ENCODE peak calls at places on chromosomes 2 and 18, in ten cellular contexts. One of them, this sample, is unnamed. For H3K9me3, the result is how much of the 10 kb centered on the place peaks cover.

GRCh38 chr18:55290898-55291297 is 297.1 kb downstream of the TCF4 start:
- DNase-seq in CD4-positive, CD25-positive, alpha-beta regulatory T cell: no peak
- DNase-seq in gastrocnemius medialis: no peak
- DNase-seq in IMR-90: peak
- DNase-seq in GM23248: peak
- DNase-seq in SJSA1: no peak
- DNase-seq in CD4-positive, alpha-beta memory T cell: no peak
- DNase-seq in heart right ventricle: no peak
- DNase-seq in K562: no peak
- DNase-seq in CD8-positive, alpha-beta memory T cell: no peak
- DNase-seq in this sample: no peak

GRCh38 chr2:174682578-174683391 is 81.5 kb downstream of the CHRNA1 start:
- DNase-seq in CD4-positive, CD25-positive, alpha-beta regulatory T cell: peak
- DNase-seq in gastrocnemius medialis: no peak
- DNase-seq in IMR-90: peak
- DNase-seq in GM23248: peak
- DNase-seq in SJSA1: peak
- DNase-seq in CD4-positive, alpha-beta memory T cell: peak
- DNase-seq in heart right ventricle: peak
- DNase-seq in K562: no peak
- DNase-seq in CD8-positive, alpha-beta memory T cell: peak
- DNase-seq in this sample: peak

GRCh38 chr18:76565238-76566173 is 70.5 kb upstream of the ZNF516 start:
- DNase-seq in CD4-positive, CD25-positive, alpha-beta regulatory T cell: no peak
- DNase-seq in gastrocnemius medialis: peak
- DNase-seq in IMR-90: peak
- DNase-seq in GM23248: peak
- DNase-seq in SJSA1: peak
- DNase-seq in CD4-positive, alpha-beta memory T cell: no peak
- DNase-seq in heart right ventricle: peak
- DNase-seq in K562: peak
- DNase-seq in CD8-positive, alpha-beta memory T cell: no peak
- DNase-seq in this sample: peak

GRCh38 chr2:109171444-109172334 is 42.7 kb downstream of the SH3RF3 start:
- DNase-seq in CD4-positive, CD25-positive, alpha-beta regulatory T cell: no peak
- DNase-seq in gastrocnemius medialis: peak
- DNase-seq in IMR-90: peak
- DNase-seq in GM23248: peak
- DNase-seq in SJSA1: peak
- DNase-seq in CD4-positive, alpha-beta memory T cell: no peak
- DNase-seq in heart right ventricle: peak
- DNase-seq in K562: no peak
- DNase-seq in CD8-positive, alpha-beta memory T cell: no peak
- DNase-seq in this sample: peak

GRCh38 chr2:120778244-120778643 is 42.6 kb downstream of the GLI2 start:
- DNase-seq in CD4-positive, CD25-positive, alpha-beta regulatory T cell: no peak
- DNase-seq in gastrocnemius medialis: no peak
- DNase-seq in IMR-90: peak
- DNase-seq in GM23248: peak
- DNase-seq in SJSA1: peak
- DNase-seq in CD4-positive, alpha-beta memory T cell: no peak
- DNase-seq in heart right ventricle: no peak
- DNase-seq in K562: no peak
- DNase-seq in CD8-positive, alpha-beta memory T cell: no peak
- DNase-seq in this sample: no peak

GRCh38 chr18:64851796-64852195 is 702.9 kb upstream of the LINC00305 start:
- DNase-seq in CD4-positive, CD25-positive, alpha-beta regulatory T cell: no peak
- DNase-seq in gastrocnemius medialis: no peak
- DNase-seq in IMR-90: no peak
- DNase-seq in GM23248: no peak
- DNase-seq in SJSA1: no peak
- DNase-seq in CD4-positive, alpha-beta memory T cell: no peak
- DNase-seq in heart right ventricle: no peak
- DNase-seq in K562: no peak
- DNase-seq in CD8-positive, alpha-beta memory T cell: no peak
- DNase-seq in this sample: no peak

GRCh38 chr2:118048396-118048795 is 34.5 kb upstream of the CCDC93 start:
- DNase-seq in CD4-positive, CD25-positive, alpha-beta regulatory T cell: no peak
- DNase-seq in gastrocnemius medialis: no peak
- DNase-seq in IMR-90: peak
- DNase-seq in GM23248: peak
- DNase-seq in SJSA1: no peak
- DNase-seq in CD4-positive, alpha-beta memory T cell: no peak
- DNase-seq in heart right ventricle: no peak
- DNase-seq in K562: no peak
- DNase-seq in CD8-positive, alpha-beta memory T cell: no peak
- DNase-seq in this sample: no peak

GRCh38 chr2:1653956-1654695 is 90.2 kb downstream of the PXDN start:
- DNase-seq in CD4-positive, CD25-positive, alpha-beta regulatory T cell: no peak
- DNase-seq in gastrocnemius medialis: no peak
- DNase-seq in IMR-90: peak
- DNase-seq in GM23248: peak
- DNase-seq in SJSA1: peak
- DNase-seq in CD4-positive, alpha-beta memory T cell: no peak
- DNase-seq in heart right ventricle: no peak
- DNase-seq in K562: no peak
- DNase-seq in CD8-positive, alpha-beta memory T cell: no peak
- DNase-seq in this sample: no peak

GRCh38 chr18:11960743-11961380 is 20.4 kb upstream of the IMPA2 start:
- DNase-seq in CD4-positive, CD25-positive, alpha-beta regulatory T cell: no peak
- DNase-seq in gastrocnemius medialis: no peak
- DNase-seq in IMR-90: no peak
- DNase-seq in GM23248: no peak
- DNase-seq in SJSA1: no peak
- DNase-seq in CD4-positive, alpha-beta memory T cell: no peak
- DNase-seq in heart right ventricle: no peak
- DNase-seq in K562: peak
- DNase-seq in CD8-positive, alpha-beta memory T cell: no peak
- DNase-seq in this sample: no peak

GRCh38 chr2:177611310-177611886 is 218.8 kb downstream of the AGPS start:
- DNase-seq in CD4-positive, CD25-positive, alpha-beta regulatory T cell: no peak
- DNase-seq in gastrocnemius medialis: no peak
- DNase-seq in IMR-90: no peak
- DNase-seq in GM23248: no peak
- DNase-seq in SJSA1: no peak
- DNase-seq in CD4-positive, alpha-beta memory T cell: no peak
- DNase-seq in heart right ventricle: no peak
- DNase-seq in K562: no peak
- DNase-seq in CD8-positive, alpha-beta memory T cell: no peak
- DNase-seq in this sample: no peak
- H3K4me3 ChIP-seq in CD4-positive, CD25-positive, alpha-beta regulatory T cell: no peak
- H3K4me3 ChIP-seq in gastrocnemius medialis: no peak
- H3K4me3 ChIP-seq in IMR-90: no peak
- H3K4me3 ChIP-seq in GM23248: no peak
- H3K4me3 ChIP-seq in SJSA1: no peak
- H3K4me3 ChIP-seq in CD4-positive, alpha-beta memory T cell: no peak
- H3K4me3 ChIP-seq in heart right ventricle: no peak
- H3K4me3 ChIP-seq in K562: no peak
- H3K4me3 ChIP-seq in CD8-positive, alpha-beta memory T cell: no peak
- H3K4me3 ChIP-seq in this sample: no peak

DNA sequence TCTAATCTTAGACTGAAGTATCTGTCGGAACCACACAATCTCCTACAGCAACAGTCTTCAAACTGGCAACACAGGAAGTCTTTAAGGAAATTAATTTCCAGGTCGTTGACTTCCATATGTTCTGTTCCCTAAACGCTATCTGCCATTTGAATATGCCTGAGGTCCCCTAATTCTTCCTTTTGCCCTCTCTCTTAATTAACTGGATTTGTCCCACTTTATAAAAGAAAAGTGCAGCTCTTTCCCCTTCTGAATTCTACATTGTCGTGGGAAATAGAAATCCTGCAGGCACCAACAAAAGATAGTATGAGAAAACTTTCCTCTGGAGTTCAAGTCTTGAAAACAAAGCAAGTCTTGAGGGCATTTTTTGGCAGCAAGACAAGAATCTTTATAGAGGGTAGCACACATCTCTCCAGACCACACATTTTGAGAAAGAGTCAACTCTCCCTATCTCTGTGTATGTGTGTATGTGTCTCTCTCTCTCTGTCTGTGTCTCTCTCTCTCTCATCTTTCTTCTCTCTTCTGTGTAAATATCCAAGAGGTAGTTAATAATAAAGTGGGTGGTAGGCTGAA is 879.8 kb downstream of the SOCS6 start:
- DNase-seq in CD4-positive, CD25-positive, alpha-beta regulatory T cell: no peak
- DNase-seq in gastrocnemius medialis: no peak
- DNase-seq in IMR-90: no peak
- DNase-seq in GM23248: no peak
- DNase-seq in SJSA1: peak
- DNase-seq in CD4-positive, alpha-beta memory T cell: no peak
- DNase-seq in heart right ventricle: no peak
- DNase-seq in K562: no peak
- DNase-seq in CD8-positive, alpha-beta memory T cell: no peak
- DNase-seq in this sample: no peak
- H3K9me3 ChIP-seq in CD4-positive, CD25-positive, alpha-beta regulatory T cell: under half
- H3K9me3 ChIP-seq in gastrocnemius medialis: under half
- H3K9me3 ChIP-seq in IMR-90: under half
- H3K9me3 ChIP-seq in GM23248: under half
- H3K9me3 ChIP-seq in SJSA1: under half
- H3K9me3 ChIP-seq in CD4-positive, alpha-beta memory T cell: under half
- H3K9me3 ChIP-seq in heart right ventricle: under half
- H3K9me3 ChIP-seq in K562: under half
- H3K9me3 ChIP-seq in CD8-positive, alpha-beta memory T cell: under half
- H3K9me3 ChIP-seq in this sample: under half

DNA sequence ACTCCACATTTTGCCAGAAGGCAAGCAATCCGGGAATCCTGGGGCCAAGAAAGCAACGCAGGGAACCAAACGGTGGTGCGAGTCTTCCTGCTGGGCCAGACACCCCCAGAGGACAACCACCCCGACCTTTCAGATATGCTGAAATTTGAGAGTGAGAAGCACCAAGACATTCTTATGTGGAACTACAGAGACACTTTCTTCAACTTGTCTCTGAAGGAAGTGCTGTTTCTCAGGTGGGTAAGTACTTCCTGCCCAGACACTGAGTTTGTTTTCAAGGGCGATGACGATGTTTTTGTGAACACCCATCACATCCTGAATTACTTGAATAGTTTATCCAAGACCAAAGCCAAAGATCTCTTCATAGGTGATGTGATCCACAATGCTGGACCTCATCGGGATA is 26.8 kb downstream of the B3GNT2 start:
- DNase-seq in CD4-positive, CD25-positive, alpha-beta regulatory T cell: peak
- DNase-seq in gastrocnemius medialis: no peak
- DNase-seq in IMR-90: no peak
- DNase-seq in GM23248: no peak
- DNase-seq in SJSA1: no peak
- DNase-seq in CD4-positive, alpha-beta memory T cell: peak
- DNase-seq in heart right ventricle: no peak
- DNase-seq in K562: no peak
- DNase-seq in CD8-positive, alpha-beta memory T cell: no peak
- DNase-seq in this sample: no peak
- H3K4me3 ChIP-seq in CD4-positive, CD25-positive, alpha-beta regulatory T cell: peak
- H3K4me3 ChIP-seq in gastrocnemius medialis: no peak
- H3K4me3 ChIP-seq in IMR-90: no peak
- H3K4me3 ChIP-seq in GM23248: no peak
- H3K4me3 ChIP-seq in SJSA1: no peak
- H3K4me3 ChIP-seq in CD4-positive, alpha-beta memory T cell: no peak
- H3K4me3 ChIP-seq in heart right ventricle: no peak
- H3K4me3 ChIP-seq in K562: no peak
- H3K4me3 ChIP-seq in CD8-positive, alpha-beta memory T cell: no peak
- H3K4me3 ChIP-seq in this sample: no peak

GRCh38 chr2:241671457-241672240 is 15.0 kb downstream of the DTYMK start:
- DNase-seq in CD4-positive, CD25-positive, alpha-beta regulatory T cell: no peak
- DNase-seq in gastrocnemius medialis: no peak
- DNase-seq in IMR-90: no peak
- DNase-seq in GM23248: no peak
- DNase-seq in SJSA1: no peak
- DNase-seq in CD4-positive, alpha-beta memory T cell: no peak
- DNase-seq in heart right ventricle: no peak
- DNase-seq in K562: no peak
- DNase-seq in CD8-positive, alpha-beta memory T cell: no peak
- DNase-seq in this sample: no peak
- H3K9me3 ChIP-seq in CD4-positive, CD25-positive, alpha-beta regulatory T cell: under half
- H3K9me3 ChIP-seq in gastrocnemius medialis: under half
- H3K9me3 ChIP-seq in IMR-90: under half
- H3K9me3 ChIP-seq in GM23248: under half
- H3K9me3 ChIP-seq in SJSA1: under half
- H3K9me3 ChIP-seq in CD4-positive, alpha-beta memory T cell: under half
- H3K9me3 ChIP-seq in heart right ventricle: under half
- H3K9me3 ChIP-seq in K562: under half
- H3K9me3 ChIP-seq in CD8-positive, alpha-beta memory T cell: under half
- H3K9me3 ChIP-seq in this sample: under half

DNA sequence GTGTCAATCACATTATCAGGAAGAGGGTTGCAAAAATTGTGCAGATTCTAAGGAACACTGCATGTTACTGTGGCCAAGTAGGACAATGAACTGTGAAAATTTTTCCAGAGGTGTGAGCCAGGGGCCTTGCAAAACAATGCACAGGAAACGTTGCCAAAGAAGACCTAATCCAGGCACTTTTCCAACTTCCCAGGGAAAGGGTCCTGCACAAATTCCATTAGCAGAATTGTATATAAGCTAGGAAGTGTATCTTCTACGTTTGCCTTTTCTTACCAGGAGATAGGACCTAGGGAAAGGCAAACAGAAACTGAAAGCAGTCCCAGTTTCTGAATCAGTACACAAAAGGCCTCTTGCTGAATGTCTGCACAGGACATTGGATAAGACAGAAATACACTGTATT is 1888.3 kb upstream of the CELF4 start:
- DNase-seq in CD4-positive, CD25-positive, alpha-beta regulatory T cell: no peak
- DNase-seq in gastrocnemius medialis: no peak
- DNase-seq in IMR-90: peak
- DNase-seq in GM23248: peak
- DNase-seq in SJSA1: no peak
- DNase-seq in CD4-positive, alpha-beta memory T cell: no peak
- DNase-seq in heart right ventricle: no peak
- DNase-seq in K562: no peak
- DNase-seq in CD8-positive, alpha-beta memory T cell: no peak
- DNase-seq in this sample: peak
- H3K4me3 ChIP-seq in CD4-positive, CD25-positive, alpha-beta regulatory T cell: no peak
- H3K4me3 ChIP-seq in gastrocnemius medialis: no peak
- H3K4me3 ChIP-seq in IMR-90: peak
- H3K4me3 ChIP-seq in GM23248: peak
- H3K4me3 ChIP-seq in SJSA1: no peak
- H3K4me3 ChIP-seq in CD4-positive, alpha-beta memory T cell: no peak
- H3K4me3 ChIP-seq in heart right ventricle: no peak
- H3K4me3 ChIP-seq in K562: no peak
- H3K4me3 ChIP-seq in CD8-positive, alpha-beta memory T cell: no peak
- H3K4me3 ChIP-seq in this sample: peak

GRCh38 chr2:387980-388421 is 100.1 kb upstream of the ALKAL2 start:
- DNase-seq in CD4-positive, CD25-positive, alpha-beta regulatory T cell: no peak
- DNase-seq in gastrocnemius medialis: no peak
- DNase-seq in IMR-90: no peak
- DNase-seq in GM23248: no peak
- DNase-seq in SJSA1: no peak
- DNase-seq in CD4-positive, alpha-beta memory T cell: no peak
- DNase-seq in heart right ventricle: no peak
- DNase-seq in K562: no peak
- DNase-seq in CD8-positive, alpha-beta memory T cell: no peak
- DNase-seq in this sample: no peak
- H3K9me3 ChIP-seq in CD4-positive, CD25-positive, alpha-beta regulatory T cell: under half
- H3K9me3 ChIP-seq in gastrocnemius medialis: under half
- H3K9me3 ChIP-seq in IMR-90: under half
- H3K9me3 ChIP-seq in GM23248: under half
- H3K9me3 ChIP-seq in SJSA1: under half
- H3K9me3 ChIP-seq in CD4-positive, alpha-beta memory T cell: under half
- H3K9me3 ChIP-seq in heart right ventricle: under half
- H3K9me3 ChIP-seq in K562: under half
- H3K9me3 ChIP-seq in CD8-positive, alpha-beta memory T cell: under half
- H3K9me3 ChIP-seq in this sample: under half

This sample was measured in MG63.